ENCODE peak calls at places on chromosomes 4 and X, in four cellular contexts. One of them, this sample, is unnamed.

GRCh38 chr4:40661803-40662202 is 32.1 kb upstream of the RBM47 start:
- DNase-seq in SK-N-SH: no peak
- DNase-seq in dorsolateral prefrontal cortex: no peak
- DNase-seq in neural progenitor cell: no peak
- DNase-seq in this sample: no peak

GRCh38 chr4:2852481-2852881 is 8.8 kb downstream of the ADD1 start:
- DNase-seq in SK-N-SH: no peak
- DNase-seq in dorsolateral prefrontal cortex: no peak
- DNase-seq in neural progenitor cell: no peak
- DNase-seq in this sample: no peak

GRCh38 chrX:43108828-43109227 is 330.9 kb upstream of the PPP1R2C start:
- DNase-seq in neural progenitor cell: peak; percentile 4
- DNase-seq in SK-N-SH: no peak
- DNase-seq in dorsolateral prefrontal cortex: no peak
- DNase-seq in this sample: no peak

GRCh38 chrX:25144043-25144940 is 128.5 kb upstream of the ARX start:
- DNase-seq in SK-N-SH: peak; percentile 51
- DNase-seq in dorsolateral prefrontal cortex: peak; percentile 47
- DNase-seq in neural progenitor cell: peak; percentile 88
- DNase-seq in this sample: peak; percentile 45

GRCh38 chrX:121851033-121851432 is 803.6 kb downstream of the GLUD2 start:
- DNase-seq in neural progenitor cell: no peak
- DNase-seq in dorsolateral prefrontal cortex: no peak
- DNase-seq in SK-N-SH: no peak
- DNase-seq in this sample: no peak

GRCh38 chr4:185071412-185071811 is 53.1 kb downstream of the HELT start:
- DNase-seq in SK-N-SH: no peak
- DNase-seq in neural progenitor cell: peak; percentile 34
- DNase-seq in dorsolateral prefrontal cortex: no peak
- DNase-seq in this sample: no peak

GRCh38 chr4:114015444-114015899 is 36.0 kb upstream of the ARSJ start:
- DNase-seq in neural progenitor cell: no peak
- DNase-seq in SK-N-SH: peak; percentile 12
- DNase-seq in dorsolateral prefrontal cortex: no peak
- DNase-seq in this sample: no peak

GRCh38 chrX:111581086-111581485 is 69.6 kb downstream of the SERTM2 start:
- DNase-seq in neural progenitor cell: no peak
- DNase-seq in dorsolateral prefrontal cortex: no peak
- DNase-seq in SK-N-SH: no peak
- DNase-seq in this sample: no peak

GRCh38 chr4:173398251-173398650 is 665 bp downstream of the SCRG1 start:
- DNase-seq in dorsolateral prefrontal cortex: no peak
- DNase-seq in SK-N-SH: no peak
- DNase-seq in neural progenitor cell: no peak
- DNase-seq in this sample: no peak

GRCh38 chr4:167903291-167903721 is 189.0 kb upstream of the ANXA10 start:
- DNase-seq in dorsolateral prefrontal cortex: no peak
- DNase-seq in SK-N-SH: no peak
- DNase-seq in neural progenitor cell: no peak
- DNase-seq in this sample: no peak

GRCh38 chr4:15779336-15779735 is 1.2 kb downstream of the CD38 start:
- DNase-seq in SK-N-SH: peak; percentile 73
- DNase-seq in neural progenitor cell: peak; percentile 71
- DNase-seq in dorsolateral prefrontal cortex: peak; percentile 56
- DNase-seq in this sample: no peak

GRCh38 chr4:113761682-113762060 is at the start of gene CAMK2D:
- DNase-seq in neural progenitor cell: peak; percentile 88
- DNase-seq in dorsolateral prefrontal cortex: peak; percentile 85
- DNase-seq in SK-N-SH: peak; percentile 86
- DNase-seq in this sample: peak; percentile 88

GRCh38 chr4:159455675-159456235 is 352.9 kb downstream of the RAPGEF2 start:
- DNase-seq in dorsolateral prefrontal cortex: no peak
- DNase-seq in SK-N-SH: peak; percentile 68
- DNase-seq in neural progenitor cell: peak; percentile 56
- DNase-seq in this sample: no peak

GRCh38 chrX:54695231-54695630 is 102.8 kb downstream of the ITIH6 start:
- DNase-seq in dorsolateral prefrontal cortex: no peak
- DNase-seq in SK-N-SH: no peak
- DNase-seq in neural progenitor cell: no peak
- DNase-seq in this sample: no peak

GRCh38 chrX:101078716-101079115 is at the start of gene TMEM35A:
- DNase-seq in SK-N-SH: peak; percentile 54
- DNase-seq in neural progenitor cell: peak; percentile 53
- DNase-seq in dorsolateral prefrontal cortex: no peak
- DNase-seq in this sample: no peak

GRCh38 chrX:3811331-3812311 is 98.2 kb upstream of the PRKX start:
- DNase-seq in neural progenitor cell: peak; percentile 34
- DNase-seq in dorsolateral prefrontal cortex: peak; percentile 51
- DNase-seq in SK-N-SH: peak; percentile 35
- DNase-seq in this sample: no peak

GRCh38 chr4:183906736-183907651 is 1.9 kb downstream of the STOX2 start:
- DNase-seq in SK-N-SH: peak; percentile 72
- DNase-seq in neural progenitor cell: peak; percentile 72
- DNase-seq in dorsolateral prefrontal cortex: no peak
- DNase-seq in this sample: no peak

GRCh38 chr4:122814426-122814825 is 12.2 kb upstream of the FGF2 start:
- DNase-seq in neural progenitor cell: no peak
- DNase-seq in SK-N-SH: no peak
- DNase-seq in dorsolateral prefrontal cortex: no peak
- DNase-seq in this sample: no peak

GRCh38 chr4:32219306-32220075 is 1499.3 kb downstream of the PCDH7 start:
- DNase-seq in dorsolateral prefrontal cortex: no peak
- DNase-seq in SK-N-SH: no peak
- DNase-seq in neural progenitor cell: no peak
- DNase-seq in this sample: no peak

GRCh38 chr4:69591374-69591773 is 48.1 kb downstream of the UGT2A2 start:
- DNase-seq in dorsolateral prefrontal cortex: no peak
- DNase-seq in neural progenitor cell: no peak
- DNase-seq in SK-N-SH: no peak
- DNase-seq in this sample: no peak

GRCh38 chr4:108094131-108094530 is 74.6 kb downstream of the LEF1 start:
- DNase-seq in SK-N-SH: no peak
- DNase-seq in neural progenitor cell: no peak
- DNase-seq in dorsolateral prefrontal cortex: no peak
- DNase-seq in this sample: no peak

GRCh38 chrX:80648023-80648422 is 161.7 kb downstream of the BRWD3 start:
- DNase-seq in neural progenitor cell: peak; percentile 4
- DNase-seq in SK-N-SH: peak; percentile 2
- DNase-seq in dorsolateral prefrontal cortex: no peak
- DNase-seq in this sample: no peak

GRCh38 chr4:125388653-125389052 is 73.9 kb downstream of the FAT4 start:
- DNase-seq in neural progenitor cell: no peak
- DNase-seq in SK-N-SH: no peak
- DNase-seq in dorsolateral prefrontal cortex: no peak
- DNase-seq in this sample: no peak

GRCh38 chr4:37885496-37885895 is 5.4 kb upstream of the TBC1D1 start:
- DNase-seq in neural progenitor cell: no peak
- DNase-seq in dorsolateral prefrontal cortex: no peak
- DNase-seq in SK-N-SH: peak; percentile 23
- DNase-seq in this sample: no peak

GRCh38 chrX:120823554-120823953 is 52.1 kb downstream of the CT47B1 start:
- DNase-seq in dorsolateral prefrontal cortex: no peak
- DNase-seq in neural progenitor cell: no peak
- DNase-seq in SK-N-SH: no peak
- DNase-seq in this sample: no peak

GRCh38 chr4:122718265-122718664 is 14.2 kb upstream of the BBS12 start:
- DNase-seq in neural progenitor cell: no peak
- DNase-seq in SK-N-SH: no peak
- DNase-seq in dorsolateral prefrontal cortex: no peak
- DNase-seq in this sample: no peak

GRCh38 chrX:24014388-24015018 is 12.5 kb downstream of the KLHL15 start:
- DNase-seq in SK-N-SH: no peak
- DNase-seq in dorsolateral prefrontal cortex: no peak
- DNase-seq in neural progenitor cell: no peak
- DNase-seq in this sample: no peak

GRCh38 chr4:156237192-156237591 is 283.5 kb upstream of the CTSO start:
- DNase-seq in neural progenitor cell: no peak
- DNase-seq in dorsolateral prefrontal cortex: no peak
- DNase-seq in SK-N-SH: no peak
- DNase-seq in this sample: no peak

GRCh38 chr4:106132045-106132444 is 184.0 kb downstream of the TBCK start:
- DNase-seq in SK-N-SH: no peak
- DNase-seq in neural progenitor cell: no peak
- DNase-seq in dorsolateral prefrontal cortex: no peak
- DNase-seq in this sample: no peak

GRCh38 chr4:6764976-6765620 is 17.4 kb upstream of the KIAA0232 start:
- DNase-seq in neural progenitor cell: no peak
- DNase-seq in dorsolateral prefrontal cortex: no peak
- DNase-seq in SK-N-SH: no peak
- DNase-seq in this sample: no peak

GRCh38 chr4:188008377-188008776 is 12.8 kb downstream of the ZFP42 start:
- DNase-seq in SK-N-SH: no peak
- DNase-seq in dorsolateral prefrontal cortex: no peak
- DNase-seq in neural progenitor cell: no peak
- DNase-seq in this sample: no peak

GRCh38 chr4:120714581-120714980 is 207.9 kb downstream of the PRDM5 start:
- DNase-seq in SK-N-SH: no peak
- DNase-seq in neural progenitor cell: no peak
- DNase-seq in dorsolateral prefrontal cortex: no peak
- DNase-seq in this sample: no peak

GRCh38 chr4:181301735-181302380 is 941.3 kb upstream of the TENM3 start:
- DNase-seq in dorsolateral prefrontal cortex: no peak
- DNase-seq in SK-N-SH: no peak
- DNase-seq in neural progenitor cell: peak; percentile 58
- DNase-seq in this sample: peak; percentile 42

GRCh38 chr4:10730590-10730989 is 46.0 kb upstream of the CLNK start:
- DNase-seq in neural progenitor cell: no peak
- DNase-seq in SK-N-SH: no peak
- DNase-seq in dorsolateral prefrontal cortex: no peak
- DNase-seq in this sample: no peak

GRCh38 chrX:72258174-72258573 is 18.9 kb downstream of the RPS4X start:
- DNase-seq in SK-N-SH: peak; percentile 52
- DNase-seq in dorsolateral prefrontal cortex: no peak
- DNase-seq in neural progenitor cell: no peak
- DNase-seq in this sample: no peak

GRCh38 chr4:1669850-1670249 is 14.3 kb downstream of the FAM53A start:
- DNase-seq in SK-N-SH: no peak
- DNase-seq in dorsolateral prefrontal cortex: no peak
- DNase-seq in neural progenitor cell: no peak
- DNase-seq in this sample: no peak
- TF ChIP-seq CTCF in SK-N-SH: no peak
- TF ChIP-seq CTCF in dorsolateral prefrontal cortex: no peak
- TF ChIP-seq CTCF in neural progenitor cell: no peak
- TF ChIP-seq CTCF in this sample: no peak

GRCh38 chrX:77415882-77416281 is 31.3 kb upstream of the FGF16 start:
- DNase-seq in SK-N-SH: no peak
- DNase-seq in neural progenitor cell: no peak
- DNase-seq in dorsolateral prefrontal cortex: no peak
- DNase-seq in this sample: no peak

GRCh38 chrX:77412631-77413030 is 34.6 kb upstream of the FGF16 start:
- DNase-seq in SK-N-SH: no peak
- DNase-seq in neural progenitor cell: no peak
- DNase-seq in dorsolateral prefrontal cortex: no peak
- DNase-seq in this sample: no peak

DNA sequence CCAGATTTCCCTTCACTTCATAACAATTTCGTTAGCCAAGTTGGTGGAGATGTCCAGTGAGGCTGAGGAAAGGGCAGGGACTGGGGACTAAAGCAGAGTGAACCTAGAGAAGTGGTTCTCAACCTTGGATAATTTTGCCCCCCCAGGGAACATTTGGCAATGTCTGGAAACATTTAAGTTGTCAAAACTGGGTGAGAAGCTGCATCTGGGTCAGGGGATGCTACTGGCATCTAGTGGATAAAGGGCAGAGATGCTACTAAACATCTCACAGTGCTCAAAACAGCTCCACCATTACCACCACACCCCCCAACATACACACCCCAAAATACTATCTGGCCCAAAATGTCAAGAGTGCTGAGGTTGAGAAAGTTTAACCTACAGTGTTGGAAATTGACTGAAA is 32.0 kb upstream of the FGF16 start:
- DNase-seq in neural progenitor cell: peak; percentile 15
- DNase-seq in SK-N-SH: no peak
- DNase-seq in dorsolateral prefrontal cortex: no peak
- DNase-seq in this sample: no peak
- TF ChIP-seq CTCF in neural progenitor cell: peak; percentile 39
- TF ChIP-seq CTCF in SK-N-SH: peak; percentile 53
- TF ChIP-seq CTCF in dorsolateral prefrontal cortex: no peak
- TF ChIP-seq CTCF in this sample: no peak

DNA sequence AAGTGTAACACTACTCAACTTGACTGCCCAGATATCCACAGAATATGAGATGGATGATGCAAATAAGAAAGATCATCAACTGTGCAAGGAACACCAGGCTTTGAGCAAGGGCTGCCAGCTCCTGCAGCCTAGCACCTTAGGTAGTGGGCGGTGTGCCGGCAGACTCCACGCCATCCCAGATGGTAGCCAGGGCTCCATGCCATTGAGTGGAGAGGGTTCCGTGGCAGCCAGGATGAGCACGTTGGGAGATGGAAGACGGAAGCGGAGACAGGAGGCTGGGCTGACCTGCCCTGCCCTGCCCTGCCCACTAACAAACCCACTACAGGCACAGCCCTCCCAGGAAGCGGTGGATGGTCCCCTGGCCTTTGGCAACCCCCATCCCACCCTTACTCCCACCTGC is 51.9 kb downstream of the TMPRSS11F start:
- DNase-seq in neural progenitor cell: no peak
- DNase-seq in SK-N-SH: no peak
- DNase-seq in dorsolateral prefrontal cortex: no peak
- DNase-seq in this sample: no peak
- TF ChIP-seq CTCF in neural progenitor cell: no peak
- TF ChIP-seq CTCF in SK-N-SH: no peak
- TF ChIP-seq CTCF in dorsolateral prefrontal cortex: no peak
- TF ChIP-seq CTCF in this sample: no peak

DNA sequence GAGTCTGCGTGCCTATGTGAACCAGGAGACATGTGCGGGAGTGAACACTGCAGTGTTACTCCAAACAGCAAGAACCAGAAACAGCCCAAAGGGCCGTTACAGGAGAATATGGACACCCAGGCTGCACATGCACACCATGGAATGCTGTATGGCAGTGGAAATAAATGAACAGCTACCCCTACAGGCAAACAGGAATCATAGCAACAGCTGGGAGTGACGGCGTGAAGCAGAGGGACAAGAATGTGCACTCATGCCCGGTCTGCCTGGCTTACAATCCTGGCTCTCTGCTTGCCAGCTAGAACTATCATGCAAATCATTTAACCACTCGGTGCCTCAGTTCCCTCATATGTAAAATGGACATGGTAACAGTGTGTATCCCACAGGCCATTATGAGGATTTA is 16.6 kb downstream of the GPKOW start:
- DNase-seq in SK-N-SH: peak; percentile 54
- DNase-seq in neural progenitor cell: peak; percentile 47
- DNase-seq in dorsolateral prefrontal cortex: no peak
- DNase-seq in this sample: no peak
- TF ChIP-seq CTCF in SK-N-SH: peak; percentile 59
- TF ChIP-seq CTCF in neural progenitor cell: peak; percentile 45
- TF ChIP-seq CTCF in dorsolateral prefrontal cortex: peak; percentile 28
- TF ChIP-seq CTCF in this sample: peak; percentile 28

This sample was measured in mesothelial cell of epicardium.